ENCODE peak calls at places on chromosomes 11 and 22, in five cellular contexts. One of them, this sample, is unnamed.

GRCh38 chr11:5928269-5928668 is 13.8 kb upstream of the OR56A3 start:
- DNase-seq in mesendoderm: no peak
- DNase-seq in IMR-90: no peak
- DNase-seq in mesenchymal stem cell: no peak
- DNase-seq in H1: no peak
- DNase-seq in this sample: no peak

GRCh38 chr11:132983289-132983688 is 549.0 kb downstream of the OPCML start:
- DNase-seq in H1: no peak
- DNase-seq in mesenchymal stem cell: no peak
- DNase-seq in IMR-90: no peak
- DNase-seq in mesendoderm: no peak
- DNase-seq in this sample: no peak

GRCh38 chr11:337711-338110 is 17.1 kb upstream of the IFITM3 start:
- DNase-seq in IMR-90: no peak
- DNase-seq in mesenchymal stem cell: no peak
- DNase-seq in mesendoderm: no peak
- DNase-seq in H1: no peak
- DNase-seq in this sample: no peak

GRCh38 chr11:99020324-99021225 is at the start of gene CNTN5:
- DNase-seq in mesenchymal stem cell: peak
- DNase-seq in IMR-90: peak
- DNase-seq in H1: peak
- DNase-seq in mesendoderm: peak
- DNase-seq in this sample: peak

GRCh38 chr11:3167143-3168119 is 2.3 kb upstream of the OSBPL5 start:
- DNase-seq in mesenchymal stem cell: no peak
- DNase-seq in mesendoderm: no peak
- DNase-seq in H1: no peak
- DNase-seq in IMR-90: no peak
- DNase-seq in this sample: no peak

GRCh38 chr11:27310710-27311109 is 52.3 kb downstream of the CCDC34 start:
- DNase-seq in IMR-90: no peak
- DNase-seq in mesenchymal stem cell: no peak
- DNase-seq in mesendoderm: no peak
- DNase-seq in H1: no peak
- DNase-seq in this sample: no peak

GRCh38 chr22:50209893-50210292 is 9.1 kb downstream of the SELENOO start:
- DNase-seq in IMR-90: peak
- DNase-seq in mesendoderm: peak
- DNase-seq in mesenchymal stem cell: peak
- DNase-seq in H1: peak
- DNase-seq in this sample: no peak

GRCh38 chr11:99795999-99796398 is 775.2 kb downstream of the CNTN5 start:
- DNase-seq in H1: no peak
- DNase-seq in IMR-90: no peak
- DNase-seq in mesendoderm: no peak
- DNase-seq in mesenchymal stem cell: no peak
- DNase-seq in this sample: no peak

GRCh38 chr22:37488337-37489135 is 2.4 kb upstream of the MFNG start:
- DNase-seq in H1: no peak
- DNase-seq in IMR-90: no peak
- DNase-seq in mesendoderm: no peak
- DNase-seq in mesenchymal stem cell: no peak
- DNase-seq in this sample: no peak

GRCh38 chr11:86214710-86215109 is 29.8 kb upstream of the EED start:
- DNase-seq in IMR-90: no peak
- DNase-seq in mesenchymal stem cell: no peak
- DNase-seq in H1: no peak
- DNase-seq in mesendoderm: no peak
- DNase-seq in this sample: no peak
- H3K4me2 ChIP-seq in IMR-90: no peak
- H3K4me2 ChIP-seq in mesenchymal stem cell: no peak
- H3K4me2 ChIP-seq in H1: no peak
- H3K4me2 ChIP-seq in mesendoderm: no peak
- H3K4me2 ChIP-seq in this sample: no peak

DNA sequence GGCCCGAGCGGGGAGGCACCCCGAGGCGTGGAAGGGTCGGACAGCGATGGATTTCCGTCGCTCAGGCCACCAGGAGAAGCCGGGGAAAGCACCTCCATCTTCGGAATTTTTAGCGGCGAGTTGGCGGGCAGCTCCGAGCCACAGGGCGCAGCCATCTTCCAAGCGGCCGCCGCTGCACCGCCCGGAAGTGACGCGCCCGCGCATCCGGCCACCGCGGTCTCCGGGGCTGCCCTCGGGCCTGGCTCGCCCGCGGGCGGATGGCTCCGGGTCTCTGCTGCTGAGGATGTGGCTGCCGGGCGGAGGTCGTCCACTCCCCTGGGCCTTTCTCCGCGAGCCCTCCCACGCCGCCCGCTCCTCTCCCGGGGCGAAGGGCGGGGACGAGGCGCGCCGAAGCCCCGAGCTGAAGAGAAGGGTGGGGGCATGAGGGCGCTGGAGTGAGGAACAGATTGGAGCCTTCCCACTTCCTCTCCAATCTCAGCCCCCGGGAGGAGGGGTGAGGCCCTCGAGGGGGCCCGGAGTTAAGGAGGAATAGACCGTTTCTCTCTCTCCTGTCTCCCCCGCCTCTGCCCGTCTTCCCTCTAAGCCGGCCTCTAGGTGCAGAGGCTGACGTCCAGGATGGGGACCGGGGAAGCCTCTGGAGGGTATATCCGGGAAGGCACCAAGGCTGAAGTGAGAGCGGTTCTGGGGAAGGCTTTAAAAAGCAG is at the start of gene MSANTD2:
- DNase-seq in mesenchymal stem cell: peak
- DNase-seq in H1: peak
- DNase-seq in IMR-90: peak
- DNase-seq in mesendoderm: peak
- DNase-seq in this sample: peak
- H2BK15ac ChIP-seq in mesenchymal stem cell: peak
- H2BK15ac ChIP-seq in H1: no peak
- H2BK15ac ChIP-seq in IMR-90: peak
- H2BK15ac ChIP-seq in mesendoderm: no peak
- H2BK15ac ChIP-seq in this sample: peak

GRCh38 chr22:46053563-46054090 is 76.7 kb upstream of the WNT7B start:
- DNase-seq in mesenchymal stem cell: no peak
- DNase-seq in IMR-90: peak
- DNase-seq in mesendoderm: no peak
- DNase-seq in H1: no peak
- DNase-seq in this sample: no peak

GRCh38 chr22:46052801-46053562 is 76.0 kb upstream of the WNT7B start:
- DNase-seq in mesendoderm: no peak
- DNase-seq in IMR-90: no peak
- DNase-seq in H1: no peak
- DNase-seq in mesenchymal stem cell: no peak
- DNase-seq in this sample: no peak

GRCh38 chr22:46051646-46052045 is 74.7 kb upstream of the WNT7B start:
- DNase-seq in IMR-90: no peak
- DNase-seq in mesendoderm: no peak
- DNase-seq in H1: no peak
- DNase-seq in mesenchymal stem cell: no peak
- DNase-seq in this sample: no peak

GRCh38 chr22:46050916-46051614 is 74.1 kb upstream of the WNT7B start:
- DNase-seq in mesendoderm: no peak
- DNase-seq in H1: no peak
- DNase-seq in mesenchymal stem cell: no peak
- DNase-seq in IMR-90: no peak
- DNase-seq in this sample: no peak

GRCh38 chr22:46052331-46052771 is 75.4 kb upstream of the WNT7B start:
- DNase-seq in mesenchymal stem cell: no peak
- DNase-seq in H1: no peak
- DNase-seq in mesendoderm: no peak
- DNase-seq in IMR-90: no peak
- DNase-seq in this sample: no peak
- H3K4me3 ChIP-seq in mesenchymal stem cell: no peak
- H3K4me3 ChIP-seq in H1: no peak
- H3K4me3 ChIP-seq in mesendoderm: no peak
- H3K4me3 ChIP-seq in IMR-90: no peak
- H3K4me3 ChIP-seq in this sample: no peak

GRCh38 chr11:67284811-67285540 is 4.1 kb upstream of the ANKRD13D start:
- DNase-seq in H1: no peak
- DNase-seq in mesenchymal stem cell: no peak
- DNase-seq in IMR-90: no peak
- DNase-seq in mesendoderm: no peak
- DNase-seq in this sample: no peak

GRCh38 chr11:67282876-67283371 is 6.2 kb upstream of the ANKRD13D start:
- DNase-seq in mesenchymal stem cell: no peak
- DNase-seq in IMR-90: no peak
- DNase-seq in mesendoderm: no peak
- DNase-seq in H1: no peak
- DNase-seq in this sample: no peak

GRCh38 chr11:67281552-67282150 is 7.5 kb upstream of the ANKRD13D start:
- DNase-seq in H1: no peak
- DNase-seq in mesenchymal stem cell: no peak
- DNase-seq in IMR-90: no peak
- DNase-seq in mesendoderm: no peak
- DNase-seq in this sample: no peak

GRCh38 chr11:67282155-67282875 is 6.8 kb upstream of the ANKRD13D start:
- DNase-seq in mesenchymal stem cell: no peak
- DNase-seq in mesendoderm: no peak
- DNase-seq in H1: no peak
- DNase-seq in IMR-90: no peak
- DNase-seq in this sample: no peak

DNA sequence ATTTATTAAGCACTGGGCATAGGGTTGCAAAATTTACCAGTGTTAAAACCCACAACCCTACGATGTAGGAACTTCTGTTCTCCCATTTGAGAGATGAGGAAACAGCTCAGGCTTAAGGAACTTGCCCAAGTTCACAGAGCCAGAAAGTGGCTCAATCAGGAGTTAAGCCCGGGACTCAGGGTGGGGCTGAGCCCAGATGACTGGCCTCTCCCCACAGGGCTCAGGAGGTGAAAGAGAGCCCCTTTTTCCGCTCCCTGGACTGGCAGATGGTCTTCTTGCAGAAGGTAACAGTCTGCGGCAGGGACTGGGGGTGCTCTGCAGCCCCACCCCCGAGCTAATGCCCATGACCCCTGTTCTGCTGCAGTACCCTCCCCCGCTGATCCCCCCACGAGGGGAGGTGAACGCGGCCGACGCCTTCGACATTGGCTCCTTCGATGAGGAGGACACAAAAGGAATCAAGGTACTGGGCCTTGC is 5.6 kb upstream of the ANKRD13D start:
- DNase-seq in mesenchymal stem cell: no peak
- DNase-seq in IMR-90: no peak
- DNase-seq in H1: no peak
- DNase-seq in mesendoderm: no peak
- DNase-seq in this sample: no peak
- H3K4me2 ChIP-seq in mesenchymal stem cell: no peak
- H3K4me2 ChIP-seq in IMR-90: no peak
- H3K4me2 ChIP-seq in H1: no peak
- H3K4me2 ChIP-seq in mesendoderm: no peak
- H3K4me2 ChIP-seq in this sample: no peak

DNA sequence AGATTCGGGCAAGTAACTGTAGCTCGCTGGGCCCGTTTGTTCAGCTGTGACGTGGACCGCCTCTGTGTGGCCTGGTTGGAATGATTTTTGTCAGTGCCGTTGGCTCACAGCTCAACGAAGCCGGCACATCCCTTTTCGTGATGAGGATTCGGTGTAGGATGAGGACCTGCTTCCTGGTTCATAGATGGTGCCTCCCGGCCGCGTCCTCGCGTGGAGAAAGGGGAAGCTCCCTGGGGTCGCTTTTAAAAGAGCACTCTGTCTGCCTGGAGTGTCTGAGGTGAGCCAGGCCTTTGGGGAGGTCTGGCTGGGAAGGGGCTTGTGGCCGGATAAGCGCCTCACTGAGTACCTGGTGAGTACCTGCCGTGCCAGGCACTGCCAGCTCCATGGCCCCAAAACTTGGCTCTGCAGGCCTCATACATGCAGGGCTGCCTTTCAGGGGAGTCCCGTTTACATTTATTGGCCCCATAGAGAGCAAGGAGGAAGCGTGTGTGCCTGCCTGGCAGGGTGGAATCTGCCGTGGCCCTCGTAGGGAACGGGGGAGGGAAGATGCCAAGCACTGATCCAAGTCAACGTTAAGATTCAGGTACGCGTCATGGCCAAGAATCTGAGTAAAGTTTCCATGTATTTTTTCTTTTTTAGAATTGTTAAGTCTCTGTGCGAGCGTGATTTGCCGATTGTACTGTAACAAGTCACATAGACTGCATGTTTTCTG is 88.4 kb downstream of the ARHGAP8 start:
- DNase-seq in mesendoderm: no peak
- DNase-seq in mesenchymal stem cell: no peak
- DNase-seq in IMR-90: no peak
- DNase-seq in H1: no peak
- DNase-seq in this sample: no peak
- H2BK15ac ChIP-seq in mesendoderm: no peak
- H2BK15ac ChIP-seq in mesenchymal stem cell: no peak
- H2BK15ac ChIP-seq in IMR-90: no peak
- H2BK15ac ChIP-seq in H1: no peak
- H2BK15ac ChIP-seq in this sample: no peak

GRCh38 chr11:36009469-36009868 is 65.6 kb downstream of the LDLRAD3 start:
- DNase-seq in mesendoderm: no peak
- DNase-seq in IMR-90: peak
- DNase-seq in mesenchymal stem cell: peak
- DNase-seq in H1: no peak
- DNase-seq in this sample: no peak
- H3K4me3 ChIP-seq in mesendoderm: no peak
- H3K4me3 ChIP-seq in IMR-90: no peak
- H3K4me3 ChIP-seq in mesenchymal stem cell: no peak
- H3K4me3 ChIP-seq in H1: no peak
- H3K4me3 ChIP-seq in this sample: no peak

GRCh38 chr22:24429411-24430365 is 2.3 kb downstream of the ADORA2A start:
- DNase-seq in mesendoderm: peak
- DNase-seq in IMR-90: peak
- DNase-seq in mesenchymal stem cell: no peak
- DNase-seq in H1: no peak
- DNase-seq in this sample: no peak
- H3K4me2 ChIP-seq in mesendoderm: no peak
- H3K4me2 ChIP-seq in IMR-90: no peak
- H3K4me2 ChIP-seq in mesenchymal stem cell: no peak
- H3K4me2 ChIP-seq in H1: no peak
- H3K4me2 ChIP-seq in this sample: no peak

GRCh38 chr11:85472953-85473352 is 154.2 kb downstream of the DLG2 start:
- DNase-seq in mesenchymal stem cell: no peak
- DNase-seq in mesendoderm: no peak
- DNase-seq in IMR-90: no peak
- DNase-seq in H1: no peak
- DNase-seq in this sample: no peak
- H2BK15ac ChIP-seq in mesenchymal stem cell: no peak
- H2BK15ac ChIP-seq in mesendoderm: no peak
- H2BK15ac ChIP-seq in IMR-90: no peak
- H2BK15ac ChIP-seq in H1: no peak
- H2BK15ac ChIP-seq in this sample: no peak